ENCODE peak calls at places on chromosome 12, in four cellular contexts. I is fibroblast of lung, Z is fibroblast of mammary gland, D is astrocyte of the cerebellum. O is an unnamed sample.

GRCh38 chr12:77001181-77001758 is 64.1 kb downstream of the E2F7 start:
- DNase-seq in D (no peak), Z (no peak), I (no peak), O (no peak)

GRCh38 chr12:49550853-49551252 is 12.0 kb downstream of the KCNH3 start:
- DNase-seq in I (no peak), Z (no peak), D (no peak), O (no peak)

GRCh38 chr12:86081798-86082197 is 174.4 kb downstream of the MGAT4C start:
- DNase-seq in I (no peak), Z (no peak), D (no peak), O (no peak)

GRCh38 chr12:23831739-23832138 is 117.7 kb downstream of the SOX5 start:
- DNase-seq in Z (no peak), I (no peak), D (no peak), O (no peak)

GRCh38 chr12:68236421-68237059 is 10.9 kb upstream of the IL26 start:
- DNase-seq in D (no peak), Z (peak; percentile 45), I (no peak), O (no peak)

GRCh38 chr12:57479376-57480115 is at the start of gene ARHGAP9:
- DNase-seq in Z (no peak), D (no peak), I (no peak), O (no peak)

GRCh38 chr12:96047621-96048211 is 12.3 kb upstream of the LTA4H start:
- DNase-seq in Z (peak; percentile 83), D (peak; percentile 37), I (peak; percentile 76), O (no peak)

GRCh38 chr12:103672401-103673119 is 85.5 kb downstream of the STAB2 start:
- DNase-seq in D (no peak), I (no peak), Z (peak; percentile 18), O (no peak)

GRCh38 chr12:4272976-4273650 is 449 bp upstream of the CCND2 start:
- DNase-seq in Z (no peak), I (no peak), D (no peak), O (no peak)

GRCh38 chr12:108821407-108822397 is 35.7 kb downstream of the SSH1 start:
- DNase-seq in I (no peak), D (no peak), Z (peak; percentile 72), O (no peak)

GRCh38 chr12:11684393-11684792 is 34.9 kb downstream of the ETV6 start:
- DNase-seq in D (no peak), Z (peak; percentile 57), I (no peak), O (no peak)

GRCh38 chr12:122003646-122004611 is 17.8 kb upstream of the BCL7A start:
- DNase-seq in I (no peak), Z (peak; percentile 42), D (peak; percentile 23), O (peak; percentile 16)

GRCh38 chr12:6265038-6265405 is 45.5 kb upstream of the PLEKHG6 start:
- DNase-seq in I (no peak), D (no peak), Z (no peak), O (no peak)

GRCh38 chr12:15580431-15580830 is 208.8 kb downstream of the EPS8 start:
- DNase-seq in D (no peak), Z (no peak), I (no peak), O (no peak)

GRCh38 chr12:24595652-24596235 is 353.2 kb downstream of the BCAT1 start:
- DNase-seq in D (no peak), I (peak; percentile 32), Z (peak; percentile 18), O (no peak)

GRCh38 chr12:104056419-104056972 is 6.5 kb upstream of the GLT8D2 start:
- DNase-seq in Z (no peak), D (no peak), I (peak; percentile 51), O (no peak)

GRCh38 chr12:913919-914718 is 35.4 kb downstream of the RAD52 start:
- DNase-seq in D (peak; percentile 40), Z (peak; percentile 87), I (peak; percentile 31), O (no peak)

GRCh38 chr12:116202940-116203339 is 74.6 kb downstream of the MED13L start:
- DNase-seq in D (no peak), Z (no peak), I (peak; percentile 32), O (peak; percentile 25)
- TF ChIP-seq CTCF in D (peak; percentile 30), Z (peak; percentile 34), I (peak; percentile 22), O (peak; percentile 24)

DNA sequence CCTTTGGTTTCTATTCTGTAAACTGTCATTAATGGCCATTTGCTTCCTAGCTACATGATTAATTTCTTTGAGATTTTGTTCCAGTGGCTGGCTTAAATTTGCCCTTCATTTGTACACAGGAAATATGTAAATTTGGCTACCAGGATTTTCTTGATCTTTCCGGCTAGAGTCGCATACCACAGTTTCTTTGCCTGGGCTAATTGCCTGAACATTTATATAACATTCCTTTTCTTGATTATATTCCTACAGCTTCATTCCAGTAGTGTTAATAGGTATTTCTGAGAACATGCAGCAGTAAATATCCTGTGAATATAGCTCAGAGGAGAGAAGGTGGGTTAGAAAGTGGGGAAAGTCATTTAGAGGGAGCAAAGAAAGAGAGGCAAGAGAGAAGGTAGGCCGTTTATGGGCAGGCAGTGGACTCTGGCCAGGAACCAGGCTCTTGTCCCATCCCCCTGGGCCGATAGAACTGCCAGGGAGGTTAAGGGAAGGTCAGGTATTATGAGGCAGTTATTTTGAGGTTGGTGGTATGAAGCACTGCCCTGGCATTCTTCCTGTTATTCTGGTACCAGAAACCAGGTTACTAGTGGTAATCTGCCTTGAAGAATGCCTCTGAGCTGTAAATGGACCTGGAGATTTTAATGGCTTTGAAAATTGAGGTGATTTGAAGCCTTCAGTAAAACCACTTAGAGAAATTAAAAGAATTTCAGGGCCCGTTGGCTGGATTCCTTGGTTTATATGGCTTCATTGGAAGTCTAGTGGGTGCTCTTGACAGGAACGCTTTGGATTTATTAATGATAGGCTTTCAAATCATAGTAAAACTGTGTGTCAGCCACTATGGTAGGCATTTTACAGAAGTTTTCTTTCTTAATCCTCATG is 4.4 kb downstream of the RNF10 start:
- DNase-seq in I (peak; percentile 47), Z (peak; percentile 61), D (peak; percentile 64), O (no peak)
- H3K4me3 ChIP-seq in I (no peak overlapping the region), Z (no peak overlapping the region), D (peak overlapping the region; percentile 31), O (peak overlapping the region; percentile 84)

GRCh38 chr12:71399197-71399596 is 40.4 kb upstream of the LGR5 start:
- DNase-seq in D (no peak), I (no peak), Z (no peak), O (no peak)

GRCh38 chr12:71400481-71400880 is 39.1 kb upstream of the LGR5 start:
- DNase-seq in Z (no peak), I (no peak), D (no peak), O (no peak)

GRCh38 chr12:71392521-71393145 is 47.0 kb upstream of the LGR5 start:
- DNase-seq in Z (peak; percentile 84), D (peak; percentile 57), I (peak; percentile 80), O (peak; percentile 42)

GRCh38 chr12:71393625-71394024 is 46.0 kb upstream of the LGR5 start:
- DNase-seq in I (no peak), D (no peak), Z (no peak), O (no peak)

DNA sequence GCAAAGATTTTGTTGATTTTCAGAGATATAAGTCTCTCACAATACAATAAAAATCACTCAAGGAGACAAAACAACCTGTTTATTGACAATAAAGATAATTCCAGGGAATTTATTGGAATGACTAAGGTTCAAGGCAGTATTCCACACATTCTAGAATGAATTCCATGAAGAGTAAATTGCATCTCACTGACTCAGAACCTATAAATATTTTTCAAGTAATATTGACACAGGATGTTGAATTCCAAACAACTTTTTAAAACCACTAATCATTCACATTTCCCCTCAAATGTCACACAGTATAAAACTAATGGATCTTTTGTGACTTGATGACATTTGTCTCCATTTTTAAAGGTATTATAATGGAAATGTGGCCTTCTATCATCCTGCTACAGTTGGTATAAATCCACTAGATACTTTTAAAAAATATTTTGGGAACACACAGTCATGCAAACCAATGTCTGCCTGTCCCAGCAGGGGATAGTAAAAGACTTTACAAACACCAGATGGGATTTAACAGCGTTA is 42.1 kb upstream of the LGR5 start:
- DNase-seq in Z (peak; percentile 11), I (no peak), D (no peak), O (no peak)
- TF ChIP-seq CTCF in Z (no peak), I (no peak), D (no peak), O (no peak)

GRCh38 chr12:2456122-2456812 is 338.5 kb upstream of the FKBP4 start:
- DNase-seq in Z (no peak), D (no peak), I (no peak), O (no peak)
- H3K4me3 ChIP-seq in Z (no peak overlapping the region), D (no peak overlapping the region), I (no peak overlapping the region), O (no peak overlapping the region)

GRCh38 chr12:17954788-17955187 is 135.2 kb downstream of the RERGL start:
- DNase-seq in I (no peak), D (no peak), Z (no peak), O (no peak)

GRCh38 chr12:17950898-17951297 is 139.1 kb downstream of the RERGL start:
- DNase-seq in D (no peak), Z (no peak), I (no peak), O (no peak)

GRCh38 chr12:17949558-17950141 is 140.3 kb downstream of the RERGL start:
- DNase-seq in D (no peak), Z (no peak), I (no peak), O (no peak)
- TF ChIP-seq CTCF in D (no peak), Z (no peak), I (no peak), O (no peak)

DNA sequence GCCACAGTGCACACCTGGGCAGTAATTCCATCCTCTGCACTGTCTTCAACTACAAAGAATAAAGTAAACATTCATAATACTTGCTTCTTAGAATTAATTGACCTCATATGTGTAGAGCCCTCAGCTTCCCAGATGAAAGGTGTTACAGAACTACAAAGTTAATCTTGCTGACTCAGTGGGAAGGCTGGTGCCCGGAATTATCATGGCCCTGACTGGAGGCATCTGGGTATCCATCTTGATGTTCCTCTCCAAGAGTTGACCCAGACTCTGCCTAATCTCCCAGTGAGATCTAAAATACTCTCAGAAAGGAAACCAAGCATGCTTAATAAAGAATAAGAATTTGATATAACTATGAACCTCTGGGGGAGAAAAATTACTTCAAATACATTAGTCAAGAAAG is 147.0 kb upstream of the ARID2 start:
- DNase-seq in I (no peak), Z (no peak), D (no peak), O (no peak)
- H3K4me3 ChIP-seq in I (no peak overlapping the region), Z (no peak overlapping the region), D (no peak overlapping the region), O (no peak overlapping the region)

GRCh38 chr12:98379106-98379505 is 136.3 kb upstream of the TMPO start:
- DNase-seq in I (no peak), Z (no peak), D (no peak), O (no peak)
- TF ChIP-seq CTCF in I (no peak), Z (no peak), D (no peak), O (no peak)

DNA sequence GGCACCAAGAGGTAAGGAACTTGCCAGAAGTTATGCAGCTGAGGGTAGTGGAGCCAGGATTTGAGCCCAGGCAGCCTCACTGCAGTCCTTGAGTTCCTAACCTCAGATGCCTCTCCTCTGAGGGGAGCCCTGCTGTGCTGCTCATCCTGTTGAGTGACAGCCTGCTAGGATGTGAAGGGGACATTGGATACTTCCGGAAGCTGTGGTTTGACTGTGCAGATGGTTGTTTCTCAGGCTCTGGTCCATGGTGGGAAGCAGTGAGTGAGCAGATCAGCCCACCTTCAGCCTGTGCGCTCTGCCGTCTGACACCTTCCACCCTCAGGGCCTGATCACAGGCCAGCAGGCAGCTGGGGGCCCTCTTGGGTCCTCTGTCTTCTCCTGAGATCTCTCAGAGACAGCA is 253.2 kb downstream of the CACNA1C start:
- DNase-seq in Z (no peak), D (no peak), I (no peak), O (no peak)
- H3K4me3 ChIP-seq in Z (no peak overlapping the region), D (no peak overlapping the region), I (no peak overlapping the region), O (no peak overlapping the region)

GRCh38 chr12:120376009-120376408 is 7.0 kb upstream of the MSI1 start:
- DNase-seq in Z (no peak), I (no peak), D (no peak), O (no peak)
- TF ChIP-seq CTCF in Z (no peak), I (no peak), D (no peak), O (no peak)